ENCODE peak calls at places on chromosomes 2 and 18, in six cellular contexts. F, H, Y, B, E and M are unnamed samples.

GRCh38 chr2:190352668-190353536 is 9.5 kb downstream of the INPP1 start:
- DNase-seq in B (no peak), E (no peak), Y (no peak), F (peak; percentile 99), H (peak; percentile 77), M (no peak)

GRCh38 chr2:8539743-8540551 is 141.9 kb upstream of the ID2 start:
- DNase-seq in H (no peak), B (no peak), E (no peak), Y (no peak), F (no peak), M (no peak)

GRCh38 chr2:210458395-210458794 is 18.2 kb downstream of the LANCL1 start:
- DNase-seq in Y (no peak), B (no peak), E (no peak), F (no peak), H (no peak), M (no peak)

GRCh38 chr2:231321021-231321420 is 74.5 kb upstream of the B3GNT7 start:
- DNase-seq in B (no peak), Y (no peak), F (no peak), H (no peak), E (no peak), M (no peak)

GRCh38 chr18:51195602-51196115 is 1.8 kb downstream of the MEX3C start:
- DNase-seq in Y (no peak), H (peak; percentile 44), E (no peak), F (peak; percentile 87), B (no peak), M (no peak)

GRCh38 chr18:47953471-47953931 is 23.0 kb upstream of the SMAD2 start:
- DNase-seq in H (no peak), Y (no peak), B (no peak), F (no peak), E (no peak), M (no peak)

GRCh38 chr2:70561893-70562292 is 8.3 kb upstream of the TGFA start:
- DNase-seq in H (no peak), F (no peak), B (no peak), Y (no peak), E (no peak), M (no peak)

GRCh38 chr2:63049291-63050185 is 1.1 kb upstream of the OTX1 start:
- DNase-seq in E (no peak), F (no peak), H (no peak), Y (no peak), B (no peak), M (peak; percentile 22)

GRCh38 chr18:3675446-3675845 is 225.5 kb downstream of the TGIF1 start:
- DNase-seq in E (no peak), H (no peak), Y (no peak), B (no peak), F (peak; percentile 50), M (no peak)

GRCh38 chr2:199273043-199273647 is 184.6 kb downstream of the SATB2 start:
- DNase-seq in B (no peak), Y (no peak), F (no peak), H (no peak), E (no peak), M (no peak)

GRCh38 chr2:231934441-231935206 is 8.4 kb upstream of the NPPC start:
- DNase-seq in F (peak; percentile 52), Y (no peak), H (no peak), B (no peak), E (no peak), M (no peak)

GRCh38 chr2:120252207-120253020 is at the start of gene RALB:
- DNase-seq in B (peak; percentile 87), E (peak; percentile 96), Y (peak; percentile 99), F (peak; percentile 98), H (peak; percentile 99), M (peak; percentile 99)
- TF ChIP-seq POLR2A in B (peak; percentile 79), E (peak; percentile 23), Y (no peak), F (no peak), H (peak; percentile 64), M (peak; percentile 51)

GRCh38 chr2:158460632-158461297 is 4.0 kb downstream of the PKP4 start:
- DNase-seq in E (no peak), B (no peak), H (peak; percentile 42), F (peak; percentile 14), Y (no peak), M (no peak)
- TF ChIP-seq TAF1 in E (no peak), B (no peak), H (no peak), F (no peak), Y (no peak), M (no peak)

GRCh38 chr18:79949571-79950439 is 1.6 kb downstream of the SLC66A2 start:
- DNase-seq in H (no peak), Y (no peak), F (no peak), E (no peak), B (no peak), M (no peak)

GRCh38 chr18:79952996-79953559 is 1.6 kb upstream of the SLC66A2 start:
- DNase-seq in B (no peak), F (no peak), Y (no peak), E (no peak), H (no peak), M (no peak)

GRCh38 chr18:79950440-79951341 is 762 bp downstream of the SLC66A2 start:
- DNase-seq in F (no peak), B (no peak), H (peak; percentile 16), Y (peak; percentile 45), E (no peak), M (no peak)

GRCh38 chr18:79952457-79952995 is 1.1 kb upstream of the SLC66A2 start:
- DNase-seq in B (no peak), F (no peak), E (no peak), H (no peak), Y (no peak), M (no peak)

GRCh38 chr18:79951545-79952456 is at the start of gene SLC66A2:
- DNase-seq in B (no peak), E (no peak), F (peak; percentile 57), Y (peak; percentile 95), H (peak; percentile 86), M (peak; percentile 88)
- TF ChIP-seq POLR2A in B (peak; percentile 65), E (no peak), F (no peak), Y (no peak), H (peak; percentile 29), M (peak; percentile 41)

GRCh38 chr2:50014168-50014567 is 859.9 kb upstream of the FSHR start:
- DNase-seq in E (no peak), Y (no peak), H (no peak), F (no peak), B (no peak), M (no peak)

GRCh38 chr2:50018938-50019337 is 864.6 kb upstream of the FSHR start:
- DNase-seq in B (no peak), E (no peak), Y (no peak), H (no peak), F (no peak), M (no peak)
- TF ChIP-seq TAF1 in B (no peak), E (no peak), Y (no peak), H (no peak), F (no peak), M (no peak)